ENCODE peak calls at places on chromosomes 16 and 17, in five cellular contexts. Z is ascending aorta, K is PC-3, Q is uterus, I is AG04450. C is an unnamed sample.

GRCh38 chr16:87965973-87966667 is 14.9 kb downstream of the BANP start:
- DNase-seq in Z (no peak), K (no peak), Q (no peak), I (no peak), C (no peak)

GRCh38 chr17:48587276-48588073 is 2.6 kb downstream of the HOXB3 start:
- DNase-seq in Z (no peak), K (no peak), Q (no peak), I (no peak), C (no peak)

GRCh38 chr17:50059759-50060273 is 3.9 kb downstream of the ITGA3 start:
- DNase-seq in Z (peak), K (peak), Q (peak), I (no peak), C (no peak)

GRCh38 chr17:61927211-61928100 is at the start of gene INTS2:
- DNase-seq in Z (peak), K (peak), Q (peak), I (peak), C (peak)

GRCh38 chr17:50511058-50511457 is 2.8 kb downstream of the MYCBPAP start:
- DNase-seq in Z (no peak), K (peak), Q (no peak), I (no peak), C (no peak)

GRCh38 chr16:71565812-71566700 is 10.8 kb downstream of the TAT start:
- DNase-seq in Z (no peak), K (no peak), Q (no peak), I (no peak), C (no peak)

GRCh38 chr17:7631398-7632380 is 1.8 kb downstream of the SHBG start:
- DNase-seq in Z (no peak), K (no peak), Q (no peak), I (no peak), C (no peak)

GRCh38 chr16:11673091-11674000 is 5.1 kb downstream of the SNN start:
- DNase-seq in Z (no peak), K (no peak), Q (no peak), I (no peak), C (no peak)

GRCh38 chr17:16477255-16477654 is 14.7 kb downstream of the LRRC75A start:
- DNase-seq in Z (peak), K (peak), Q (peak), I (peak), C (no peak)

GRCh38 chr17:49218941-49219913 is 8.7 kb downstream of the ABI3 start:
- DNase-seq in Z (no peak), K (no peak), Q (no peak), I (no peak), C (no peak)

GRCh38 chr16:50252082-50252611 is 14.2 kb upstream of the ADCY7 start:
- DNase-seq in Z (no peak), K (no peak), Q (no peak), I (no peak), C (no peak)

GRCh38 chr17:15463363-15463762 is 4.1 kb downstream of the CDRT4 start:
- DNase-seq in Z (peak), K (peak), Q (peak), I (peak), C (no peak)

GRCh38 chr17:39739020-39739884 is 1.5 kb downstream of the GRB7 start:
- DNase-seq in Z (no peak), K (peak), Q (peak), I (no peak), C (no peak)

GRCh38 chr17:78127888-78128615 is 503 bp downstream of the TMC6 start:
- DNase-seq in Z (no peak), K (peak), Q (no peak), I (no peak), C (no peak)

GRCh38 chr17:38528101-38528500 is 77.7 kb downstream of the SRCIN1 start:
- DNase-seq in Z (no peak), K (peak), Q (no peak), I (no peak), C (no peak)

GRCh38 chr16:59698341-59698979 is 964.3 kb upstream of the GOT2 start:
- DNase-seq in Z (no peak), K (peak), Q (no peak), I (no peak), C (no peak)

GRCh38 chr17:15348030-15348429 is 6.6 kb upstream of the TEKT3 start:
- DNase-seq in Z (no peak), K (peak), Q (no peak), I (no peak), C (no peak)

GRCh38 chr17:48330386-48330785 is 99.6 kb downstream of the SKAP1 start:
- DNase-seq in Z (no peak), K (peak), Q (no peak), I (no peak), C (no peak)

GRCh38 chr17:78137392-78138203 is 7.0 kb downstream of the TMC8 start:
- DNase-seq in Z (no peak), K (no peak), Q (no peak), I (no peak), C (no peak)

GRCh38 chr16:3004319-3004718 is 8.4 kb upstream of the CLDN9 start:
- DNase-seq in Z (no peak), K (no peak), Q (no peak), I (no peak), C (no peak)

GRCh38 chr17:79789943-79790804 is 6.7 kb downstream of the CBX8 start:
- DNase-seq in Z (no peak), K (peak), Q (no peak), I (no peak), C (no peak)

GRCh38 chr16:3175157-3176153 is 12.5 kb upstream of the OR1F1 start:
- DNase-seq in Z (no peak), K (peak), Q (no peak), I (no peak), C (no peak)

GRCh38 chr17:60901222-60901621 is 223.6 kb downstream of the BCAS3 start:
- DNase-seq in Z (no peak), K (peak), Q (no peak), I (no peak), C (no peak)

GRCh38 chr17:4743898-4744297 is 4.2 kb upstream of the CXCL16 start:
- DNase-seq in Z (no peak), K (no peak), Q (no peak), I (no peak), C (no peak)

GRCh38 chr17:78527345-78527744 is 49.9 kb downstream of the DNAH17 start:
- DNase-seq in Z (no peak), K (no peak), Q (no peak), I (no peak), C (no peak)

GRCh38 chr17:45971698-45972141 is 27.3 kb upstream of the STH start:
- DNase-seq in Z (no peak), K (no peak), Q (no peak), I (no peak), C (no peak)

GRCh38 chr16:11240636-11241473 is 15.1 kb downstream of the SOCS1 start:
- DNase-seq in Z (no peak), K (no peak), Q (no peak), I (no peak), C (no peak)

GRCh38 chr16:74760007-74760767 is 14.4 kb downstream of the FA2H start:
- DNase-seq in Z (no peak), K (peak), Q (no peak), I (peak), C (no peak)

GRCh38 chr17:34412965-34413441 is 50.0 kb upstream of the CCL1 start:
- DNase-seq in Z (no peak), K (no peak), Q (no peak), I (no peak), C (no peak)

GRCh38 chr17:45896803-45897693 is 2.7 kb downstream of the MAPT start:
- DNase-seq in Z (no peak), K (no peak), Q (no peak), I (no peak), C (no peak)

GRCh38 chr17:79183221-79184158 is 108.9 kb downstream of the ENGASE start:
- DNase-seq in Z (no peak), K (no peak), Q (no peak), I (no peak), C (no peak)

GRCh38 chr17:18140648-18141047 is 32.1 kb downstream of the MYO15A start:
- DNase-seq in Z (no peak), K (no peak), Q (no peak), I (no peak), C (no peak)

DNA sequence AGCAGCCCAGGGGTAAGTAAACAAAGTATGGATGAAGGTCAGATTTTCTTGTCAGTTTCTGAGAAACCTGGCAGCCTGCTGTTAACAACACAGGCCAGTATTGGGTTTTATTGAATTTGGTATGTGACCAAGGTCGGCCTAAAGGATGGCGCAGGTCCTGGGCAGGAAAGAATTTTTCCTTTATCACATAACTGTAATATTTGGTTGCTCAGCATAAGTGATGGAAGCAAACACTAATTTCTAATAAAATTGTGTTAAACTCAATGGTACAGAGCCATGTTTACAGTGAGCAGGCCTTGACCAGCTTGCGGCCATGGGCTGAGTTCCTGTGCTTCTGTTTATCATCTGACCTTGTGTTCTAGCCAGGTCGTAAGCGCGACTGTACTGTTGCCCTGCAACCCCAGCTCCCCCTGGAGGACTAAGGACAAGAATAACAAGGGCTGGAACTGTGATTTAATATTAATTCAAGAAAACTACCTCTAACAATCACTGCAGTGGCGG is 10.5 kb downstream of the POLDIP2 start:
- DNase-seq in Z (no peak), K (no peak), Q (no peak), I (no peak), C (no peak)
- H3K27ac ChIP-seq in Z (peak), K (peak), Q (no peak), I (peak), C (no peak)

GRCh38 chr16:929674-930073 is 41.1 kb downstream of the LMF1 start:
- DNase-seq in Z (no peak), K (no peak), Q (no peak), I (no peak), C (no peak)
- TF ChIP-seq CTCF in Z (no peak), K (no peak), Q (no peak), I (no peak), C (no peak)

DNA sequence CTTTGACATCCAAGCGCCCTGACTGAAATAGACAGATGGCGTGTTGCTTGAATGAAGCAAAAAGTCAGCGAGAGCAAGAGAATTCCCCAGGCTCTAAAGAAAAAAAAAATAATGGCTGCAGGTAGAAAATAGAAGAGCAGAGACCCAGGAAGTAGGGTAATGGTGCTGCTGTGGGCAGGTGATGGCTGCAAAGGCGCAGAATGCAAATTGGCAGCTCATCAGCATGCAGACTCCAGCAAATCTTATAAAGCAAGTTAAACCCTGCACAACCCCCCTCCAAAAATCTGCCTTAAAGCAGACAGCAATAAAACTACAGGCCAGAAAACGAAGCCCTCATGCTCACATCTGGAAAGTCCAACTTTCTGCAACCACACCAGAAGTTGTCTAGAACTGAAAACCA is 384.3 kb downstream of the RBFOX1 start:
- DNase-seq in Z (no peak), K (no peak), Q (no peak), I (no peak), C (no peak)
- H3K27ac ChIP-seq in Z (no peak), K (no peak), Q (no peak), I (no peak), C (no peak)

GRCh38 chr17:36188891-36189306 is 7.7 kb downstream of the CCL3L1 start:
- DNase-seq in Z (peak), K (no peak), Q (no peak), I (no peak), C (no peak)

GRCh38 chr17:36182176-36183000 is 6.0 kb upstream of the TBC1D3B start:
- DNase-seq in Z (no peak), K (no peak), Q (no peak), I (no peak), C (no peak)

GRCh38 chr17:36183811-36184765 is 7.7 kb upstream of the TBC1D3B start:
- DNase-seq in Z (no peak), K (no peak), Q (no peak), I (no peak), C (no peak)

GRCh38 chr17:36185416-36185815 is 9.0 kb upstream of the TBC1D3B start:
- DNase-seq in Z (no peak), K (no peak), Q (no peak), I (no peak), C (no peak)

GRCh38 chr17:36183001-36183810 is 6.8 kb upstream of the TBC1D3B start:
- DNase-seq in Z (no peak), K (peak), Q (peak), I (peak), C (no peak)
- TF ChIP-seq CTCF in Z (no peak), K (no peak), Q (no peak), I (no peak), C (no peak)

GRCh38 chr16:56371383-56371937 is 53.9 kb downstream of the AMFR start:
- DNase-seq in Z (no peak), K (peak), Q (no peak), I (no peak), C (peak)

GRCh38 chr16:56372013-56372634 is 53.2 kb downstream of the AMFR start:
- DNase-seq in Z (no peak), K (no peak), Q (no peak), I (no peak), C (no peak)

GRCh38 chr16:56370836-56371235 is 54.5 kb downstream of the AMFR start:
- DNase-seq in Z (no peak), K (peak), Q (no peak), I (no peak), C (peak)

GRCh38 chr16:56370185-56370584 is 55.2 kb downstream of the AMFR start:
- DNase-seq in Z (no peak), K (no peak), Q (no peak), I (no peak), C (peak)

DNA sequence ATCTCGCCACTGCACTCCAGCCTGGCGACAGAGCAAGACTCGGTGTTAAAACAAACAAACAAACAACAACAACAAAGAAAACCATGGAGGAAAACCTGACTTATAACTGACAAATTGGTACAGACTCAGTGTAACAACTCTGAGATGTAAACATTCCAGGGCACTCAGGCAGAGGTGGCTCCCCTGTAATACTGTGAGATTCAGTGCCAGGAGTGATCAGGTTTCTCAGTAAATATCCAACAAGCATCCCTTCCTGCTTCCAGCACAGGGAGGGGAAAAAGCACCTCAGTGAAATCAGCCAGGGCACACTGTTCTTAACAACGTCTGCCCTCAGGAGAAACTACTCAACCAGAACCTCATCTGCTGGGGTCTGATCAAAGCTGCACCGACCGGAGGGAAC is 52.4 kb downstream of the AMFR start:
- DNase-seq in Z (no peak), K (peak), Q (no peak), I (no peak), C (no peak)
- H3K27ac ChIP-seq in Z (no peak), K (no peak), Q (no peak), I (no peak), C (no peak)

GRCh38 chr16:26645629-26646028 is 421.1 kb upstream of the C16orf82 start:
- DNase-seq in Z (no peak), K (no peak), Q (no peak), I (no peak), C (peak)
- TF ChIP-seq CTCF in Z (no peak), K (no peak), Q (no peak), I (no peak), C (no peak)

DNA sequence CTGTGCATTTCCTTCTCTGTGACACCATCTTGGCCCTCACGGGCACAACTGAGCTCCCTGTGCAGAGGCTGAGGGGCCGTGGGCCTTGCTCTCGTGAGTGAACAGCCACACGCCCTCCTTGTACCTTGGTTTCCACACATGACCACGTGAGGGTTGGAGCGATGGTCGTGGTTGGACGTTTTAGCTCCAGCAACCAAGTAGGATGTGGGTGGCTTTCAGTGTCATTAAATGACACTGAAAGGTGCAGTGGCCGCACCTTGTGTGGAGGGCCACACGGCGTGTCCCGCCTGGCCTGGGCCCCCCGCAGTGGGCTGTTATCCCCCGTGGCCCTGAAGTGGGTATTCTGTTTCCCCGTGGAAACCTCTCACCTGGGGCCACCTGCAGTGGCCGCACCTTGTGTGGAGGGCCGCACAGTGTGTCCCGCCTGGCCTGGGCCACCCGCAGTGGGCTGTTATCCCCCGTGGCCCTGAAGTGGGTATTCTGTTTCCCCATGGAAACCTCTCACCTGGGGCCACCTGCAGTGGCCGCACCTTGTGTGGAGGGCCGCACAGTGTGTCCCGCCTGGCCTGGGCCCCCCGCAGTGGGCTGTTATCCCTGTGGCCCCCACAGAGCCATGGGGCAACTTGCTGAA is 28.2 kb downstream of the ACSF3 start:
- DNase-seq in Z (no peak), K (no peak), Q (no peak), I (no peak), C (no peak)
- H3K27ac ChIP-seq in Z (no peak), K (no peak), Q (no peak), I (no peak), C (no peak)

GRCh38 chr16:23407436-23408125 is 45.4 kb downstream of the COG7 start:
- DNase-seq in Z (no peak), K (no peak), Q (no peak), I (no peak), C (no peak)

GRCh38 chr16:23408242-23409201 is 44.5 kb downstream of the COG7 start:
- DNase-seq in Z (no peak), K (peak), Q (no peak), I (no peak), C (no peak)

GRCh38 chr16:23410176-23410575 is 42.8 kb downstream of the COG7 start:
- DNase-seq in Z (no peak), K (peak), Q (no peak), I (no peak), C (no peak)

GRCh38 chr16:23403547-23403946 is 49.4 kb downstream of the COG7 start:
- DNase-seq in Z (no peak), K (no peak), Q (no peak), I (no peak), C (no peak)

GRCh38 chr16:23406546-23407240 is 46.3 kb downstream of the COG7 start:
- DNase-seq in Z (no peak), K (no peak), Q (no peak), I (no peak), C (no peak)
- TF ChIP-seq CTCF in Z (no peak), K (no peak), Q (no peak), I (no peak), C (no peak)